ENCODE peak calls at places on chromosomes 2 and 18, in five cellular contexts. One of them, this sample, is unnamed.

GRCh38 chr2:63780483-63781155 is 61.1 kb upstream of the UGP2 start:
- DNase-seq in HCT116: no peak
- DNase-seq in psoas muscle: no peak
- DNase-seq in AG10803: peak
- DNase-seq in epithelial cell of esophagus: no peak
- DNase-seq in this sample: no peak

GRCh38 chr2:71696381-71696780 is 243.0 kb downstream of the DYSF start:
- DNase-seq in HCT116: no peak
- DNase-seq in AG10803: no peak
- DNase-seq in psoas muscle: no peak
- DNase-seq in epithelial cell of esophagus: no peak
- DNase-seq in this sample: no peak

GRCh38 chr2:206614825-206615224 is 27.5 kb upstream of the FAM237A start:
- DNase-seq in epithelial cell of esophagus: peak
- DNase-seq in AG10803: no peak
- DNase-seq in psoas muscle: no peak
- DNase-seq in HCT116: no peak
- DNase-seq in this sample: no peak

GRCh38 chr2:177983183-177983788 is 89.3 kb downstream of the PDE11A start:
- DNase-seq in psoas muscle: peak
- DNase-seq in epithelial cell of esophagus: peak
- DNase-seq in HCT116: peak
- DNase-seq in AG10803: peak
- DNase-seq in this sample: peak

GRCh38 chr2:225889452-225889851 is 489.9 kb downstream of the NYAP2 start:
- DNase-seq in HCT116: peak
- DNase-seq in psoas muscle: no peak
- DNase-seq in epithelial cell of esophagus: peak
- DNase-seq in AG10803: peak
- DNase-seq in this sample: peak

GRCh38 chr18:67232991-67233390 is 283.5 kb downstream of the DSEL start:
- DNase-seq in psoas muscle: no peak
- DNase-seq in epithelial cell of esophagus: peak
- DNase-seq in HCT116: no peak
- DNase-seq in AG10803: peak
- DNase-seq in this sample: no peak

GRCh38 chr18:45726603-45727002 is 2.6 kb downstream of the SLC14A1 start:
- DNase-seq in psoas muscle: no peak
- DNase-seq in epithelial cell of esophagus: no peak
- DNase-seq in AG10803: no peak
- DNase-seq in HCT116: no peak
- DNase-seq in this sample: no peak

GRCh38 chr2:144996225-144996795 is 476.4 kb upstream of the ZEB2 start:
- DNase-seq in AG10803: peak
- DNase-seq in HCT116: no peak
- DNase-seq in epithelial cell of esophagus: no peak
- DNase-seq in psoas muscle: no peak
- DNase-seq in this sample: no peak

GRCh38 chr18:812123-812672 is at the start of gene YES1:
- DNase-seq in psoas muscle: peak
- DNase-seq in epithelial cell of esophagus: peak
- DNase-seq in HCT116: peak
- DNase-seq in AG10803: peak
- DNase-seq in this sample: peak

GRCh38 chr18:24631238-24632025 is 171.0 kb downstream of the HRH4 start:
- DNase-seq in epithelial cell of esophagus: no peak
- DNase-seq in psoas muscle: no peak
- DNase-seq in HCT116: no peak
- DNase-seq in AG10803: no peak
- DNase-seq in this sample: no peak

GRCh38 chr18:9835112-9835755 is 50.5 kb upstream of the TXNDC2 start:
- DNase-seq in HCT116: no peak
- DNase-seq in epithelial cell of esophagus: peak
- DNase-seq in psoas muscle: no peak
- DNase-seq in AG10803: no peak
- DNase-seq in this sample: no peak

GRCh38 chr18:11850821-11851155 is 425 bp upstream of the CHMP1B start:
- DNase-seq in HCT116: no peak
- DNase-seq in psoas muscle: no peak
- DNase-seq in AG10803: peak
- DNase-seq in epithelial cell of esophagus: peak
- DNase-seq in this sample: no peak

GRCh38 chr18:60339018-60339417 is 33.6 kb downstream of the MC4R start:
- DNase-seq in epithelial cell of esophagus: no peak
- DNase-seq in AG10803: no peak
- DNase-seq in psoas muscle: no peak
- DNase-seq in HCT116: no peak
- DNase-seq in this sample: no peak

GRCh38 chr2:173872714-173873113 is 92.5 kb downstream of the SP3 start:
- DNase-seq in AG10803: no peak
- DNase-seq in psoas muscle: no peak
- DNase-seq in epithelial cell of esophagus: peak
- DNase-seq in HCT116: no peak
- DNase-seq in this sample: no peak

DNA sequence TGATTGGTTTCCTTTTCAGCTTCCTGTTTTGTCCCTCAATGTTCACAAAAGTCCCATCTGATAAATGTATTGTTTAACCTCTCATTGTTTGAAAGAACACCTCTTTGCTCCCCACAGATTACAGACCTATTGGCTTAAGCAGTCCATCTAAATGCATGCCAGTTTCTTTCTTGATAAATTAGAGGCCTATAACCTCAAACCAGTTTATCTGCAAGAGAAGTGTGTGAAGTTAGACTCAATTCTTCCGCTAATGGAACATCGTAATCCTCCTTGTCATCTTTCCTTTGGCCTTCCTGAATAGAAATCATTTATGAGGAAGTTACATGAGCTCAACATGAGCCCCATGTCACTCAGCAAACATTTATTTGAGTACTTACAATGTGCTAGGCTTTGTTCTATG is 74.0 kb downstream of the FRZB start:
- DNase-seq in AG10803: no peak
- DNase-seq in epithelial cell of esophagus: no peak
- DNase-seq in HCT116: no peak
- DNase-seq in psoas muscle: no peak
- DNase-seq in this sample: no peak
- TF ChIP-seq CTCF in AG10803: no peak
- TF ChIP-seq CTCF in epithelial cell of esophagus: no peak
- TF ChIP-seq CTCF in HCT116: no peak
- TF ChIP-seq CTCF in psoas muscle: no peak
- TF ChIP-seq CTCF in this sample: no peak

GRCh38 chr2:126766897-126767296 is 110.9 kb downstream of the GYPC start:
- DNase-seq in HCT116: no peak
- DNase-seq in epithelial cell of esophagus: no peak
- DNase-seq in AG10803: no peak
- DNase-seq in psoas muscle: no peak
- DNase-seq in this sample: no peak

GRCh38 chr2:126770466-126770865 is 114.5 kb downstream of the GYPC start:
- DNase-seq in HCT116: no peak
- DNase-seq in AG10803: no peak
- DNase-seq in epithelial cell of esophagus: no peak
- DNase-seq in psoas muscle: no peak
- DNase-seq in this sample: no peak

GRCh38 chr2:126771094-126771493 is 115.1 kb downstream of the GYPC start:
- DNase-seq in psoas muscle: no peak
- DNase-seq in HCT116: no peak
- DNase-seq in epithelial cell of esophagus: no peak
- DNase-seq in AG10803: no peak
- DNase-seq in this sample: no peak

GRCh38 chr2:126771501-126772195 is 115.7 kb downstream of the GYPC start:
- DNase-seq in AG10803: no peak
- DNase-seq in psoas muscle: no peak
- DNase-seq in epithelial cell of esophagus: no peak
- DNase-seq in HCT116: no peak
- DNase-seq in this sample: no peak

GRCh38 chr2:126769118-126769517 is 113.2 kb downstream of the GYPC start:
- DNase-seq in AG10803: no peak
- DNase-seq in psoas muscle: no peak
- DNase-seq in HCT116: no peak
- DNase-seq in epithelial cell of esophagus: no peak
- DNase-seq in this sample: no peak
- TF ChIP-seq CTCF in AG10803: no peak
- TF ChIP-seq CTCF in psoas muscle: no peak
- TF ChIP-seq CTCF in HCT116: peak
- TF ChIP-seq CTCF in epithelial cell of esophagus: no peak
- TF ChIP-seq CTCF in this sample: no peak

GRCh38 chr2:204175552-204176271 is 239.1 kb downstream of the ICOS start:
- DNase-seq in psoas muscle: no peak
- DNase-seq in AG10803: no peak
- DNase-seq in HCT116: no peak
- DNase-seq in epithelial cell of esophagus: peak
- DNase-seq in this sample: no peak

GRCh38 chr2:204174034-204174433 is 237.5 kb downstream of the ICOS start:
- DNase-seq in AG10803: no peak
- DNase-seq in epithelial cell of esophagus: no peak
- DNase-seq in HCT116: no peak
- DNase-seq in psoas muscle: no peak
- DNase-seq in this sample: no peak

GRCh38 chr2:204171432-204171960 is 234.9 kb downstream of the ICOS start:
- DNase-seq in epithelial cell of esophagus: no peak
- DNase-seq in psoas muscle: no peak
- DNase-seq in AG10803: no peak
- DNase-seq in HCT116: no peak
- DNase-seq in this sample: no peak

GRCh38 chr2:204170419-204170818 is 233.9 kb downstream of the ICOS start:
- DNase-seq in AG10803: no peak
- DNase-seq in psoas muscle: no peak
- DNase-seq in HCT116: no peak
- DNase-seq in epithelial cell of esophagus: no peak
- DNase-seq in this sample: no peak

GRCh38 chr2:204172074-204172600 is 235.6 kb downstream of the ICOS start:
- DNase-seq in psoas muscle: no peak
- DNase-seq in epithelial cell of esophagus: no peak
- DNase-seq in AG10803: no peak
- DNase-seq in HCT116: no peak
- DNase-seq in this sample: no peak
- TF ChIP-seq CTCF in psoas muscle: no peak
- TF ChIP-seq CTCF in epithelial cell of esophagus: no peak
- TF ChIP-seq CTCF in AG10803: no peak
- TF ChIP-seq CTCF in HCT116: no peak
- TF ChIP-seq CTCF in this sample: no peak

DNA sequence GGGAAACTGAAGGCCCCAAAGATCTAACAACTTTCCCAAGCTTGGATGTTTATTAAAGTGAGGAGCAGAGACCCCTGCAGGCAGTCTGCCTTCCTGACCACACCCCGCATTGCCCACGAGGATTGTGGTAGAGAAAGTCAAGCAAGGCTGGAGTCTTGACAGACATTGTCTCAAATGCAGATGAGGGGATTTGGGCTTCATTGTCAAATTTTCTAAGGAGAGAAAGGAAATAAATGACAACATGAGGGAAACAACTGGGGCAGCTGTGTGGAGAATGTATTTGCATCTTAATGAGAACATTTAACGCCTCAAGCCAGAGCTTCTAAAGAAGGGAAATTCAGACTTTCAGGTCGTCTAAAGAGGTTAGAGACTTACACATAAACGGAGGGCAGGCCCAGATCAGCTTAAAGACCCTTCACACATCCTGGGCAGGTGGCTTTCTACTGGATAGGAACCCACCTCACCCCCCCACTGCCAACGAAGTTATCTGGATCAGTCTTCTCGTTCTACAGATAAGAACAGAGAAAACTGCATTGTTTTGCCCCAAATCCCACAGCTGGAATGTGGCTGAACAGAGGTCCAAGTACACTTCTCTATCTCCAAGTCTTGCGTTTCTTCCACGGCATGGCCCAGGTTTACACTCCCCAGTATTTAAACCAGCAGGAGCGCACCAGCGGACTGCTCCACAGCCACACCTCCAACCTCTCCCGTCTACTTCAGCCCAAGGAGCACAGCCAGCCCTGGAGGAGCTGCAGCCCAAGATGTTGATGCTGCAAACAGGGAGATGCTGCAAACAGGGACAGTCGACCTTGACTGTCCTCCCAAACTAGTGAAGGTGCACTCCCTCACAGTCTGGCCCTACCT is 16.2 kb upstream of the SCG2 start:
- DNase-seq in AG10803: no peak
- DNase-seq in epithelial cell of esophagus: no peak
- DNase-seq in HCT116: no peak
- DNase-seq in psoas muscle: no peak
- DNase-seq in this sample: no peak
- TF ChIP-seq CTCF in AG10803: no peak
- TF ChIP-seq CTCF in epithelial cell of esophagus: no peak
- TF ChIP-seq CTCF in HCT116: peak
- TF ChIP-seq CTCF in psoas muscle: no peak
- TF ChIP-seq CTCF in this sample: no peak

GRCh38 chr2:70084973-70085710 is 2.1 kb upstream of the PCBP1 start:
- DNase-seq in HCT116: peak
- DNase-seq in psoas muscle: peak
- DNase-seq in epithelial cell of esophagus: peak
- DNase-seq in AG10803: no peak
- DNase-seq in this sample: no peak

GRCh38 chr2:70086838-70087702 is at the start of gene PCBP1:
- DNase-seq in HCT116: peak
- DNase-seq in AG10803: peak
- DNase-seq in epithelial cell of esophagus: peak
- DNase-seq in psoas muscle: peak
- DNase-seq in this sample: peak

GRCh38 chr2:70087703-70088507 is 628 bp downstream of the PCBP1 start:
- DNase-seq in HCT116: no peak
- DNase-seq in AG10803: peak
- DNase-seq in epithelial cell of esophagus: peak
- DNase-seq in psoas muscle: peak
- DNase-seq in this sample: no peak

GRCh38 chr2:70085711-70086277 is 1.5 kb upstream of the PCBP1 start:
- DNase-seq in HCT116: no peak
- DNase-seq in AG10803: no peak
- DNase-seq in epithelial cell of esophagus: no peak
- DNase-seq in psoas muscle: no peak
- DNase-seq in this sample: no peak

DNA sequence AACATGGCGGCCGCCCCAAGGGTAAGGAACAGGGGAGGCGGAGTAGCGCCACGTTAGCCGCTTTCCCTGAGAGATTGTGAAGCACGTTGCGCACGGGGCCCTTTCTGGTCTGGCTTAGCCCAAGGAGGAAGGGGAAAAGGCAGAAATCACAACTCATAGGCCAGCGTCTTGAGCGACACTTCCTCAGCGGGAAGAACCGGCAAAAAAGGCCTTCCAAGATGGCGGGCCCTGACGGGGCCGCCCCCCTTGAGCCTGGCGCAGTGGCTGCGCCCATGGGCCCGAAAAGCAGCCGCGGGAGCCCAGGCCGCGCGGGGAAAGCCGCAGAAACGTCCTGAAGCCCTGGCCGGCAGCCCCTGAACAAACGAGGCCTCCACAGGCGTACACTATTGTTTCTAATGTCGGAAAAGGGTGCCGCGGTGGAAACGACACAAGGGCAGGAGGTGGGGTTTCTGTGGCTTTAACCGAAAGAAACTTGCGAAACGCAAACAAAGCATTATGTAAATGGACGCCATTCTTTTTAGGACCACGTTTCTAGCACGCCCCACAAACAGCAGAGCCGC is 919 bp upstream of the PCBP1 start:
- DNase-seq in psoas muscle: peak
- DNase-seq in HCT116: peak
- DNase-seq in AG10803: peak
- DNase-seq in epithelial cell of esophagus: peak
- DNase-seq in this sample: no peak
- TF ChIP-seq CTCF in psoas muscle: no peak
- TF ChIP-seq CTCF in HCT116: no peak
- TF ChIP-seq CTCF in AG10803: no peak
- TF ChIP-seq CTCF in epithelial cell of esophagus: no peak
- TF ChIP-seq CTCF in this sample: no peak

This sample was measured in GM13976.